ENCODE peak calls at places on chromosome 21, in six cellular contexts. X is MCF 10A, N is pancreas, L is left ventricle myocardium inferior, O is A549, A is MM.1S. Q is an unnamed sample.

GRCh38 chr21:44708866-44709425 is 2.4 kb downstream of the TSPEAR start:
- DNase-seq in X (no peak), L (no peak), O (no peak), A (no peak), N (no peak), Q (no peak)

GRCh38 chr21:26624983-26625519 is 52.0 kb upstream of the CYYR1 start:
- DNase-seq in X (no peak), N (no peak), L (no peak), O (no peak), A (no peak), Q (no peak)

GRCh38 chr21:44959376-44960091 is 19.7 kb downstream of the SLX9 start:
- DNase-seq in A (no peak), N (peak), O (no peak), L (peak), X (no peak), Q (no peak)

GRCh38 chr21:39456665-39457064 is 4.9 kb downstream of the SH3BGR start:
- DNase-seq in X (no peak), O (no peak), N (no peak), L (no peak), A (no peak), Q (no peak)

GRCh38 chr21:44764319-44765230 is 37.0 kb downstream of the UBE2G2 start:
- DNase-seq in A (no peak), L (no peak), O (no peak), X (no peak), N (no peak), Q (no peak)

GRCh38 chr21:32538147-32538792 is 47.1 kb downstream of the TCP10L start:
- DNase-seq in N (no peak), A (peak), X (no peak), O (no peak), L (no peak), Q (no peak)

GRCh38 chr21:27094182-27094948 is 127.5 kb upstream of the ADAMTS5 start:
- DNase-seq in L (no peak), X (peak), O (no peak), A (no peak), N (no peak), Q (no peak)

GRCh38 chr21:25501996-25502665 is 105.2 kb downstream of the MRPL39 start:
- DNase-seq in O (no peak), A (no peak), L (no peak), N (no peak), X (no peak), Q (no peak)

GRCh38 chr21:43991447-43991991 is 20.6 kb upstream of the TRAPPC10 start:
- DNase-seq in O (no peak), A (no peak), L (no peak), X (no peak), N (no peak), Q (no peak)

GRCh38 chr21:21612446-21612845 is 614.2 kb downstream of the NCAM2 start:
- DNase-seq in N (no peak), O (no peak), X (peak), L (no peak), A (no peak), Q (no peak)

GRCh38 chr21:24844672-24845071 is 762.6 kb downstream of the MRPL39 start:
- DNase-seq in L (no peak), X (no peak), O (no peak), N (no peak), A (no peak), Q (no peak)

GRCh38 chr21:45327458-45328197 is 39.9 kb upstream of the POFUT2 start:
- DNase-seq in O (no peak), N (peak), X (no peak), A (no peak), L (peak), Q (no peak)

GRCh38 chr21:21146587-21147373 is 148.6 kb downstream of the NCAM2 start:
- DNase-seq in A (no peak), O (no peak), N (no peak), X (no peak), L (no peak), Q (no peak)

GRCh38 chr21:43917515-43918384 is 52.7 kb downstream of the AGPAT3 start:
- DNase-seq in N (no peak), L (no peak), A (peak), X (peak), O (no peak), Q (no peak)

GRCh38 chr21:44935533-44935927 is 4.3 kb upstream of the SLX9 start:
- DNase-seq in X (no peak), N (no peak), A (no peak), L (peak), O (no peak), Q (no peak)

GRCh38 chr21:34157456-34158025 is 84.2 kb downstream of the MRPS6 start:
- DNase-seq in L (no peak), X (no peak), A (no peak), O (no peak), N (no peak), Q (no peak)

GRCh38 chr21:30391615-30392014 is 4.2 kb upstream of the KRTAP13-1 start:
- DNase-seq in N (no peak), A (no peak), X (no peak), O (no peak), L (no peak), Q (no peak)

DNA sequence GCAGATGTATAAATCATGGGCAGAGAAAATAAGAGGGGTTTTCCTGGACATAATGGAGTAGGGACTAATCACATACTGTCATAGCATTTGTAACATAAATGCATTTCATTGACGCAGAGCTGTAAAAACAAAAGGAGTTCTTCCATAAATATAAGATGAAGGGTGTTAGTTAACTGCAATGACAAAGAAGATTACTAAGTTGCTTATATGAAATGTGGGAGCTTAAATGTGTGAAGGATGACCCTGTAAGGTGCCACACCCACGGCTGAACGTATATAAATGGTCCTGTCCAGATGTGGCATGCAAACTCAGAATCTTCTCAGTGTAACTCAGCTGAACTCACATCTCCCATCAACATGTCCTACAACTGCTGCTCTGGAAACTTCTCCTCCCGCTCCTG is at the start of gene KRTAP13-1:
- DNase-seq in A (no peak), O (no peak), L (no peak), N (no peak), X (no peak), Q (no peak)
- TF ChIP-seq CTCF in A (no peak), O (no peak), L (no peak), N (no peak), X (no peak), Q (no peak)

GRCh38 chr21:29194847-29195246 is 64.4 kb downstream of the MAP3K7CL start:
- DNase-seq in X (no peak), L (no peak), O (no peak), A (no peak), N (no peak), Q (no peak)

GRCh38 chr21:29194342-29194741 is 63.9 kb downstream of the MAP3K7CL start:
- DNase-seq in O (no peak), X (no peak), N (no peak), A (no peak), L (no peak), Q (no peak)

GRCh38 chr21:29196664-29197052 is 66.2 kb downstream of the MAP3K7CL start:
- DNase-seq in N (no peak), A (no peak), L (no peak), O (no peak), X (no peak), Q (no peak)

GRCh38 chr21:29193907-29194306 is 63.5 kb downstream of the MAP3K7CL start:
- DNase-seq in X (no peak), L (no peak), O (no peak), N (no peak), A (no peak), Q (no peak)

GRCh38 chr21:29196021-29196663 is 65.7 kb downstream of the MAP3K7CL start:
- DNase-seq in A (peak), O (peak), L (no peak), X (peak), N (no peak), Q (peak)
- TF ChIP-seq CTCF in A (peak), O (peak), L (peak), X (peak), N (no peak), Q (peak)

DNA sequence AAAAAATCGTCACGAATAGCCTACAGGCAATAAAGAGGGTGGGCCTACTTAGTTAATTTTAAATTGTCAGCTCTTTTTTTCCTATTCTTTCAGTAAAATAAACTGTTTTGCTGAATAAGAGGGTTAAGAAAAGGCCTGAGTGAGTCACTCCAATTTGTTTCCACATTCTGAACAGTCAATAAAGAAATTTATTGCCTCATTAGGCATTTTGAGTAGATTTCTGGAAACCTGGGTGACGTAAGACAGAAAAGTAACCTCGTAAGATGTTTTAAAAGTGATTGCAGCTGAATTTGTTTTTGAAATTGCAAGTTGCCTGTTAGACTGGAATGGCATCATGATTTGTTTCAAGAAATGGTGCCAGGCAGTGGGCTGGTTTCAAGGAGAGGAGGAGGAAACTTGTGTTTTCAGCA is 439.3 kb downstream of the USP25 start:
- DNase-seq in L (no peak), O (no peak), X (no peak), A (no peak), N (no peak), Q (no peak)
- TF ChIP-seq CTCF in L (no peak), O (no peak), X (no peak), A (no peak), N (no peak), Q (no peak)

DNA sequence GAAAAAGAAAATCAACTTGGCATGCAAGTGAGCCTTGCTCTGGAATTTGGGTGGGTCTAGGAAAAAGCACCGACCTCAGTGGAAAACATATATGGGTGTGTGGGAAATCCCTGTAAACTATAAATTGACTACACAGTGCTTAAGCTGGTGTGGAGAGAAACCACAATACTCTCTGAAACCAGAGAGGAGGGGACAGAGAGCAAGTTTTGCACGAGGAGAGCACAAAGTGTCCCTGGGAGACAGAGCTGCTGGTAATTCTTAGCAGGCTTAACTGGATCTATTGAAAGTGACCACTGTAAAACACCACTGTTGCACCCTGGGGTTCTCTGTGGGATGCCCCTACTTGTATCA is 12.8 kb downstream of the KCNJ15 start:
- DNase-seq in A (peak), X (no peak), L (no peak), N (no peak), O (no peak), Q (peak)
- TF ChIP-seq CTCF in A (no peak), X (no peak), L (no peak), N (no peak), O (no peak), Q (no peak)

DNA sequence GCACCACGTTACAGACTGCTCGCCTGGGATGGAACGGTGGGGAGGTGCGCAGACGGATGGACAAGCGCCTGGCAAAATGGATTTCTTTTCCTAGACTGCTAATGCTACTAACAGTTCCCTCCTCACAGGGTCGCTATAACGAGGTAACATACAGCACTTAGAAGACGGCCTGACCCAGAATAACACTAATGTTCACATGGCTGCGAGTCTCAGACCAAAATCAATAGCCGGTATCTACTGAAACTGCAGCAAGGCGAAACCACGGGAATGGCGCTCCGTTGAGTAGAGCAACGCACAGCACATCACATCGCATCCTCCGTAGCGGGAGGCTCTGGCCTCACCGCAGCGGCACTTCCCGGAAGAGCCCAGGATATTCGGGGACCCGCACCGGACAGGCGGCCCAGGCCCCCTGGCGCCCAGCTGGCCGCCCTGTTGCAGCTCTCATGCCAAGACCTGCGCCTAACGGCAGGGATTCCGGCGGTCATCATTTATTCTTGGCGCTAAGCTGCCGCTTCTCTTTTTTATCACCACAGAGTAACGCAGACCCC is 46.6 kb downstream of the VPS26C start:
- DNase-seq in X (no peak), O (peak), L (no peak), A (peak), N (no peak), Q (peak)
- TF ChIP-seq CTCF in X (no peak), O (no peak), L (peak), A (no peak), N (no peak), Q (peak)

GRCh38 chr21:42233067-42233981 is 14.4 kb downstream of the ABCG1 start:
- DNase-seq in A (peak), O (peak), L (peak), N (peak), X (no peak), Q (peak)
- TF ChIP-seq CTCF in A (peak), O (no peak), L (peak), N (peak), X (no peak), Q (peak)

GRCh38 chr21:36727886-36728285 is 29.0 kb downstream of the SIM2 start:
- DNase-seq in A (no peak), L (no peak), N (no peak), O (no peak), X (no peak), Q (no peak)
- TF ChIP-seq CTCF in A (no peak), L (no peak), N (no peak), O (no peak), X (no peak), Q (no peak)

DNA sequence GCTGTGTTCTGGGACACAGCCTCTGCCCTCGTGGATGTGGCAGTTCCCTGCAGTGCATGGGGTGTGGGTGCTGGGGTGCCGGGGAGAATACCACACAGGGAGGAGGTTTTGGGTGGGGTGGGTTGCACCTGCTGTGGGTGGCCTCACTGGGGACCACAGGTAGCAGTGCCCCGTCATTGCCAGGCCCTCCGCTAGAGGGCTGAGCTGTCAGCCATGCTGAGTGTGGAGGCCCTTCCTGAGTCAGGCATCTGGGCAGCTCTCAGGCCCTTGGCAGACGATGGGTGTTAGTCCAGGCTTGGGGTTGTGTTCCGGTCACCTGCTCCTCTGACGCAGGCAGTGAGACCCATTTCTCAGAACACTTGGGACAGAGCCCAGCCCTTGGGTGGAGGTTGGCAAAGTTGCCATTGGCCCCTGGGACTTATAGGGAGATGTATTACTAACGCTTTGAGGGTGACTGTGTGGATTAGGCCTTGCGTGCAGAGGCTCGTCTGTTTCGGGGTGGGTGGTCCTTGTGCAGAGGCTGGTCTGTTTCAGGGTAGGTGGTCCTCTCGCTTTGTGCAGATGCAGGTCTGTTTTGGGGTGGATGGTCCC is 23.9 kb downstream of the PCNT start:
- DNase-seq in O (no peak), A (no peak), N (no peak), L (peak), X (peak), Q (no peak)
- TF ChIP-seq CTCF in O (no peak), A (no peak), N (no peak), L (peak), X (peak), Q (no peak)

Q was measured in GM13977.